ENCODE peak calls at places on chromosomes 1 and 21, in four cellular contexts. C is small intestine, T is GM23248, K is astrocyte of the spinal cord. U is an unnamed sample.

GRCh38 chr1:52748119-52748518 is 21.9 kb downstream of the ZYG11B start:
- DNase-seq in C (no peak), T (peak; percentile 27), K (no peak), U (peak; percentile 41)

GRCh38 chr1:10943991-10944730 is 68.3 kb upstream of the TARDBP start:
- DNase-seq in C (peak; percentile 88), T (peak; percentile 59), K (peak; percentile 39), U (peak; percentile 38)

GRCh38 chr21:28067015-28067414 is 925.7 kb downstream of the LTN1 start:
- DNase-seq in C (no peak), T (no peak), K (no peak), U (no peak)

GRCh38 chr1:12075195-12076114 is 12.4 kb downstream of the TNFRSF8 start:
- DNase-seq in C (no peak), T (peak; percentile 64), K (peak; percentile 46), U (peak; percentile 95)

GRCh38 chr1:247247568-247247967 is 8.3 kb upstream of the VN1R5 start:
- DNase-seq in C (no peak), T (no peak), K (no peak), U (no peak)

GRCh38 chr1:29782846-29783500 is 546.7 kb downstream of the PTPRU start:
- DNase-seq in C (no peak), T (no peak), K (no peak), U (no peak)

GRCh38 chr1:236092899-236093298 is 28.0 kb upstream of the NID1 start:
- DNase-seq in C (no peak), T (no peak), K (no peak), U (no peak)

GRCh38 chr1:101302831-101303511 is 66.2 kb downstream of the S1PR1 start:
- DNase-seq in C (no peak), T (peak; percentile 54), K (peak; percentile 20), U (no peak)

GRCh38 chr1:172277277-172277676 is 143.2 kb upstream of the C1orf105 start:
- DNase-seq in C (no peak), T (peak; percentile 85), K (peak; percentile 79), U (peak; percentile 68)

GRCh38 chr1:119327436-119328155 is 41.0 kb upstream of the HAO2 start:
- DNase-seq in C (peak; percentile 26), T (peak; percentile 61), K (peak; percentile 16), U (peak; percentile 42)

GRCh38 chr1:23559985-23560755 is 869 bp upstream of the ID3 start:
- DNase-seq in C (no peak), T (peak; percentile 78), K (no peak), U (peak; percentile 83)

GRCh38 chr21:26366781-26367180 is 196.2 kb upstream of the APP start:
- DNase-seq in C (no peak), T (peak; percentile 70), K (peak; percentile 3), U (no peak)

GRCh38 chr1:61538228-61538627 is 186.7 kb downstream of the TM2D1 start:
- DNase-seq in C (no peak), T (no peak), K (no peak), U (no peak)

GRCh38 chr1:91685994-91686393 is 185.3 kb downstream of the CDC7 start:
- DNase-seq in C (peak; percentile 52), T (peak; percentile 53), K (no peak), U (no peak)

GRCh38 chr1:81044708-81045107 is 756.0 kb upstream of the ADGRL2 start:
- DNase-seq in C (no peak), T (no peak), K (peak; percentile 43), U (no peak)

GRCh38 chr1:179818743-179819173 is 58.8 kb downstream of the TOR1AIP2 start:
- DNase-seq in C (no peak), T (peak; percentile 38), K (no peak), U (no peak)

GRCh38 chr21:43354016-43354420 is 72.9 kb downstream of the SIK1 start:
- DNase-seq in C (no peak), T (no peak), K (no peak), U (no peak)

GRCh38 chr21:43355196-43355924 is 71.6 kb downstream of the SIK1 start:
- DNase-seq in C (no peak), T (no peak), K (no peak), U (no peak)

GRCh38 chr21:43355925-43356289 is 71.0 kb downstream of the SIK1 start:
- DNase-seq in C (no peak), T (no peak), K (no peak), U (no peak)

GRCh38 chr21:43353282-43354010 is 73.5 kb downstream of the SIK1 start:
- DNase-seq in C (no peak), T (no peak), K (no peak), U (no peak)

DNA sequence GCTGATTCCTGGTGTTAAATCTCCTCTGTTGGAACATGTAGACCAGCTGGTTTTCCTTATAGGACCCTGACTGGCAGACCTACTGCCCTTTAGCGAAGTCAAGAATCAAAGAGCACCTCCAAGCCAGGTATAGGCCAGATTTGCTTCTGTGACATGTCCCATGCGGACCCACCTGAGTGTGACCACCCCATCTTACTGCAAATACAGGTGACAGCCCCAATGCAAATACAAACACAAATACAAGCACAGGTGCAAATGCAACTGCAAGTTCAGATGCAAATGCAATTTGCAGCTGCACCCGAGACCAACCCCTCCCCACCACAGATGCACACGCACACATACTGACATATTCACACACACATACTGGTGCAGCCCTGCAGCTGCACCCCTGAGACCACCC is 72.3 kb downstream of the SIK1 start:
- DNase-seq in C (no peak), T (no peak), K (no peak), U (no peak)
- H3K4me3 ChIP-seq in C (no peak overlapping the region), T (no peak overlapping the region), K (no peak overlapping the region), U (no peak overlapping the region)

GRCh38 chr1:58580186-58580585 is 3.1 kb upstream of the TACSTD2 start:
- DNase-seq in C (no peak), T (peak; percentile 50), K (peak; percentile 23), U (no peak)

GRCh38 chr1:58576727-58577675 is at the start of gene TACSTD2:
- DNase-seq in C (peak; percentile 49), T (peak; percentile 47), K (no peak), U (no peak)

GRCh38 chr1:58574816-58575215 is 2.2 kb downstream of the TACSTD2 start:
- DNase-seq in C (no peak), T (no peak), K (no peak), U (no peak)

GRCh38 chr1:58575831-58576726 is 973 bp downstream of the TACSTD2 start:
- DNase-seq in C (no peak), T (peak; percentile 50), K (no peak), U (no peak)

GRCh38 chr1:58577676-58578073 is 623 bp upstream of the TACSTD2 start:
- DNase-seq in C (no peak), T (no peak), K (no peak), U (no peak)
- H3K4me3 ChIP-seq in C (no peak overlapping the region), T (peak overlapping the region; percentile 53), K (no peak overlapping the region), U (no peak overlapping the region)

DNA sequence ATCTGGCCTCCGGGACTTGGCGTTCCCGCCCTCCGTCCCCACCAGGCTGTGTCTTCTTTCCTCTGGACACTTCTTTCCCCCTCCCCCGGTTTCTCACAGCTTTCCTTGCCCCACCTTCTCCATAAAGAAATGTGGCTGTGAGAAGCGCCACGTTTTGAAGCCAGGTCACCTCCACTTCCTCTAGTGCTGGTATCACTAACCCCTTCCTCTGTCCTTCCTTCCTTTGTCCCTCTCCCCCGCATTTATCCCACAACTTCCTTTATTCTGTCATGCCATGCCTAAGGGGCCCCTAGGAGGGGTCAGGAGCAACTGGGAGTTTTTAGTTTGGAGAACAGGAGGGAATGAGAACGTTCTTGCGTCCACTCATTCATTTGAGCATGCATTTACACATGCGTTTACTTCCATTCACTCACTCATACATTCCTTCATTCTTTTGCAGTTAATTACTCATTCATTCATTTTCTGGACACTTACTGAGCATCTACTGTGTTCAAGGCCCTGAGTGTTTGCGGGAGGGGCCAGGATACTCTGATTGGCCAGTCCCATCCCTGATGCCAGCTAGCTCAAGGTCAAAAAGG is 5.0 kb upstream of the ACOT11 start:
- DNase-seq in C (no peak), T (peak; percentile 70), K (peak; percentile 22), U (peak; percentile 33)
- H3K4me3 ChIP-seq in C (peak overlapping the region; percentile 52), T (peak overlapping the region; percentile 69), K (peak overlapping the region; percentile 33), U (peak overlapping the region; percentile 53)

GRCh38 chr1:58816747-58817221 is 32.9 kb upstream of the JUN start:
- DNase-seq in C (no peak), T (peak; percentile 36), K (no peak), U (peak; percentile 44)
- H3K4me3 ChIP-seq in C (no peak overlapping the region), T (peak overlapping the region; percentile 81), K (no peak overlapping the region), U (peak overlapping the region; percentile 59)

U was measured in choroid plexus epithelial cell.